ENCODE peak calls at places on chromosomes 12 and 14, in six cellular contexts. Q is GM12878, O is K562, W is HepG2, J is SK-N-SH, V is H1. X is an unnamed sample.

GRCh38 chr14:69671365-69672050 is 60.1 kb downstream of the SUSD6 start:
- DNase-seq in W (no peak), Q (no peak), J (no peak), V (no peak), O (no peak), X (no peak)

GRCh38 chr14:74619672-74620131 is 7.7 kb upstream of the LTBP2 start:
- DNase-seq in V (no peak), J (no peak), Q (no peak), W (peak; percentile 63), O (peak; percentile 28), X (no peak)

GRCh38 chr12:103964805-103965204 is 867 bp upstream of the TDG start:
- DNase-seq in O (no peak), Q (no peak), J (no peak), V (no peak), W (no peak), X (no peak)

GRCh38 chr14:54310151-54310851 is 86.5 kb upstream of the CDKN3 start:
- DNase-seq in Q (no peak), O (no peak), J (no peak), W (no peak), V (no peak), X (no peak)

GRCh38 chr12:51971679-51972423 is 20.4 kb downstream of the ACVR1B start:
- DNase-seq in O (no peak), J (no peak), V (no peak), W (no peak), Q (no peak), X (peak; percentile 63)

GRCh38 chr14:74459981-74460380 is 33.1 kb downstream of the NPC2 start:
- DNase-seq in J (no peak), Q (no peak), O (no peak), W (no peak), V (no peak), X (no peak)

GRCh38 chr14:34354556-34354955 is 107.5 kb downstream of the SPTSSA start:
- DNase-seq in O (no peak), W (no peak), J (no peak), V (no peak), Q (no peak), X (no peak)

GRCh38 chr14:77002335-77002734 is 26.2 kb downstream of the IRF2BPL start:
- DNase-seq in O (no peak), J (no peak), W (no peak), V (no peak), Q (no peak), X (no peak)

GRCh38 chr14:90368946-90369721 is 27.7 kb upstream of the CALM1 start:
- DNase-seq in V (no peak), Q (no peak), J (peak; percentile 34), O (no peak), W (peak; percentile 73), X (no peak)

GRCh38 chr14:102774391-102775153 is 2.7 kb upstream of the TRAF3 start:
- DNase-seq in V (peak; percentile 49), Q (peak; percentile 96), W (peak; percentile 79), O (peak; percentile 33), J (peak; percentile 80), X (no peak)

GRCh38 chr14:102778616-102779351 is 1.5 kb downstream of the TRAF3 start:
- DNase-seq in W (no peak), J (no peak), V (no peak), O (no peak), Q (no peak), X (no peak)

GRCh38 chr14:102776761-102777710 is at the start of gene TRAF3:
- DNase-seq in V (no peak), O (peak; percentile 89), J (peak; percentile 93), W (no peak), Q (no peak), X (peak; percentile 60)

GRCh38 chr14:102777711-102778615 is 714 bp downstream of the TRAF3 start:
- DNase-seq in J (peak; percentile 72), W (no peak), V (no peak), Q (no peak), O (peak; percentile 73), X (peak; percentile 23)

DNA sequence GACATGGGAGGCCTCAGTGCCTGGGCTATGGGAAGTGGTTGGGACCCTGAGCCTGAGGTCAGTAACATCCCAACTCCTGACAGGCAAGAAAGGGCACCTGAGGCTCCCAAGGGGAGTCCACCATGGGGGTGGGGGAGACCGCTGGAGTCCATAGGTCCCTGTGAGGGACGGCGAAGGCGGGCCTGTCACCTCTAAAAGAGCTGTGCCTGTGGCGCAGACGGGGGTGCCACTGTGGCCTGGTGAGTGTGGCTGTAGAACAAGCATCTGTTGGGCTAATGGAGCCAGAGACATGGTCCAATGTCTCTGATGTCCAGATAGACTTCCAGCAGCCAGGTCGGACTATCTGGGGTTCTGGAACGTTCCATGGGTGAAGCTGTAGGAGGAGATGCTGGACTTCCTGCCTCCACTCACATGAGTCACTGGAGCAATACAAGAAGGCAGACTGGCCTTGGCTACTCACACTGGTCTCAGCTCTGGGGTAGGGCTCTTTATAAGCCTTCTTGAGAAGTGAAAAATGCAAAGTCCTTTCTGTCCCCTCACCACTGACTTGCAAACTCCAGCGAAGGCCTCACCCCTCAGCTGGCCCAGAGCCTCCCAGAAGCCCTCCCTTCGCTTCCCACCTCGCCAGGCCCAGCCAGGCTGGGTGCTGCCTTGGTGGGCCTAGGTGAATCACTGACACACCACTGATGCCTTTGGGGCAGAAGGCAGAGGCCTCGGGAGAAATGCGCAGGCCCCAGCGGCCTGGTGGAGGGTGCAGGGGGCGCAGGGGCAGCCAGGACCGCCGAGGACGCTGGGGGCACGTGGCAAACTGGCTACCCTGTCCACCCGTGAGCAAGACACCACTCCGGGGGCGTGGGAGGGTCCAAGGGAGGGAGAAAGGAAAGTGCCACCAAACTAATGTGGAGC is 1.1 kb upstream of the TRAF3 start:
- DNase-seq in W (peak; percentile 43), V (no peak), O (peak; percentile 22), J (no peak), Q (no peak), X (no peak)
- TF ChIP-seq GABPA in W (no peak), V (no peak), O (no peak), J (no peak), Q (no peak), X (no peak)

GRCh38 chr12:92133795-92134637 is 11.6 kb downstream of the BTG1 start:
- DNase-seq in J (peak; percentile 28), V (no peak), Q (no peak), W (no peak), O (no peak), X (no peak)
- H3K27ac ChIP-seq in J (peak overlapping the region; percentile 79), V (no peak overlapping the region), Q (peak overlapping the region; percentile 85), W (no peak overlapping the region), O (no peak overlapping the region), X (peak overlapping the region; percentile 1)

DNA sequence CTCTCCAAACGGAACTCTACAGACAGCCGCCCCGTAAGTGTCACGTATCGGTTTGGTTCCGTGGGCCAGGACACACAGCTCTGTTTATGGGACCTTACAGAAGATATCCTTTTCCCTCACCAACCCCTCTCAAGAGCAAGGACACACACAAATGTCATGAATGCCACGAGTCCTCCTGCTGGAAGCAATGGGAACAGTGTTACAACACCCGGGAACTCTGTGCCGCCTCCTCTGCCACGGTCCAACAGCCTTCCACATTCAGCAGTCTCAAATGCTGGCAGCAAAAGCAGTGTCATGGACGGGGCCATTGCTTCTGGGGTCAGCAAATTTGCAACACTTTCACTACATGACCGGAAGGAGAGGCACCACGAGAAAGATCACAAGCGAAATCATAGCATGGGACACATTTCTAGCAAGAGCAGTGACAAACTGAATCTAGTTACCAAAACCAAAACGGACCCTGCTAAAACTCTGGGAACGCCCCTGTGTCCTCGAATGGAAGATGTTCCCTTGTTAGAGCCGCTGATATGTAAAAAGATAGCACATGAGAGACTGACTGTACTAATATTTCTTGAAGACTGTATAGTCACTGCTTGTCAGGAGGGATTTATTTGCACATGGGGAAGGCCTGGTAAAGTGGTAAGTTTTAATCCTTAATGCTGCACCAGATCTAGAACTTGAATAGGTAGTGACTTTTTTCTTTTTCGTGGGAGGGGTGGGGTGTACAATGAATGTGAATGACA is 69.7 kb downstream of the WDR20 start:
- DNase-seq in Q (no peak), J (peak; percentile 67), O (no peak), V (no peak), W (peak; percentile 58), X (no peak)
- TF ChIP-seq CTCF in Q (no peak), J (peak; percentile 44), O (peak; percentile 20), V (peak; percentile 57), W (peak; percentile 62), X (no peak)

GRCh38 chr12:45654002-45654401 is 75.5 kb upstream of the ARID2 start:
- DNase-seq in W (no peak), V (no peak), J (no peak), O (no peak), Q (no peak), X (no peak)

GRCh38 chr12:45658066-45658465 is 71.4 kb upstream of the ARID2 start:
- DNase-seq in Q (no peak), J (no peak), W (no peak), V (no peak), O (no peak), X (peak; percentile 65)

GRCh38 chr12:45651029-45651428 is 78.5 kb upstream of the ARID2 start:
- DNase-seq in Q (no peak), V (no peak), O (no peak), J (no peak), W (no peak), X (no peak)

GRCh38 chr12:45655753-45656152 is 73.8 kb upstream of the ARID2 start:
- DNase-seq in O (no peak), Q (no peak), V (no peak), W (no peak), J (no peak), X (peak; percentile 56)

GRCh38 chr12:45655186-45655585 is 74.3 kb upstream of the ARID2 start:
- DNase-seq in W (peak; percentile 15), J (peak; percentile 16), V (no peak), Q (no peak), O (no peak), X (no peak)
- TF ChIP-seq GABPA in W (no peak), J (no peak), V (no peak), Q (no peak), O (no peak), X (no peak)

DNA sequence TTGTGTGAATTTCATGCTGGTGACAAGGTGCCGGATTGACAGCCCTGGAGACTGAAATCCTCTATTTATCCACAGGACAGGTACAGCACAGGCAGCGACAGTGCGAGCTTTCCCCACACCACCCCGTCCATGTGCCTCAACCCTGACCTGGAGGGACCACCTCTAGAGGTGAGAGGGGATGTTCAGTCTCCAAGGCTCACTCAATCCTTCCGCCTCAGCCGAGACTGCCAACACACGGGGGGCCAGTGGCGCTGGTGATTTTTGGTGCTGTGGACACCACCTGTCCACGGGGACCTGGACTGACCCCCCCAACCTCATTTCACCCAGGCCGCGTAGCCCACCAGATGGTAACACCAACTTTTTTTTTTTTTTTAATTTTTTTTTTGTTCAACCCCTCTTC is 12.8 kb downstream of the PCBP2 start:
- DNase-seq in J (no peak), O (no peak), Q (no peak), W (no peak), V (no peak), X (no peak)
- H3K27ac ChIP-seq in J (no peak overlapping the region), O (no peak overlapping the region), Q (no peak overlapping the region), W (no peak overlapping the region), V (no peak overlapping the region), X (no peak overlapping the region)

GRCh38 chr12:55720894-55721444 is 776 bp downstream of the RDH5 start:
- DNase-seq in O (no peak), W (peak; percentile 55), J (peak; percentile 73), Q (no peak), V (no peak), X (peak; percentile 78)
- TF ChIP-seq CTCF in O (peak; percentile 56), W (peak; percentile 84), J (peak; percentile 71), Q (peak; percentile 51), V (peak; percentile 40), X (peak; percentile 84)